ENCODE peak calls at places on chromosomes 16 and 17, in four cellular contexts. G is GM23338, Z is heart right ventricle, J is AG08396. K is an unnamed sample.
A peak's percentile ranks its signal among the peaks of the same experiment; 100 is the strongest.

GRCh38 chr16:66667944-66668343 is 28.6 kb downstream of the CMTM4 start:
- DNase-seq in G (no peak), Z (no peak), J (no peak), K (no peak)

GRCh38 chr17:2421315-2422147 is 20.7 kb upstream of the MNT start:
- DNase-seq in G (peak; percentile 63), Z (no peak), J (no peak), K (no peak)

GRCh38 chr17:79019631-79020584 is 4.1 kb upstream of the C1QTNF1 start:
- DNase-seq in G (peak; percentile 63), Z (peak; percentile 79), J (peak; percentile 65), K (peak; percentile 94)

GRCh38 chr17:40433551-40434384 is 9.5 kb upstream of the IGFBP4 start:
- DNase-seq in G (peak; percentile 89), Z (no peak), J (no peak), K (no peak)

GRCh38 chr16:76577003-76577402 is 299.8 kb downstream of the CNTNAP4 start:
- DNase-seq in G (no peak), Z (no peak), J (no peak), K (no peak)

GRCh38 chr17:80662557-80662956 is 117.9 kb downstream of the RPTOR start:
- DNase-seq in G (no peak), Z (no peak), J (no peak), K (no peak)

GRCh38 chr16:83771306-83771942 is 36.4 kb upstream of the HSBP1 start:
- DNase-seq in G (no peak), Z (peak; percentile 77), J (no peak), K (peak; percentile 82)

GRCh38 chr17:6098466-6099180 is 28.4 kb downstream of the WSCD1 start:
- DNase-seq in G (peak; percentile 36), Z (peak; percentile 63), J (no peak), K (no peak)

GRCh38 chr17:40952675-40953074 is 14.1 kb downstream of the KRT39 start:
- DNase-seq in G (no peak), Z (no peak), J (peak; percentile 64), K (no peak)

GRCh38 chr17:58337600-58338453 is 9.2 kb upstream of the TSPOAP1 start:
- DNase-seq in G (peak; percentile 92), Z (peak; percentile 71), J (peak; percentile 93), K (peak; percentile 89)

GRCh38 chr16:2473999-2474876 is 689 bp upstream of the TBC1D24 start:
- DNase-seq in G (peak; percentile 46), Z (no peak), J (peak; percentile 82), K (peak; percentile 60)

GRCh38 chr17:73340093-73340596 is 28.3 kb upstream of the CDC42EP4 start:
- DNase-seq in G (no peak), Z (no peak), J (peak; percentile 89), K (peak; percentile 68)

GRCh38 chr16:9092282-9092962 is 978 bp downstream of the HAPSTR1 start:
- DNase-seq in G (peak; percentile 66), Z (peak; percentile 55), J (peak; percentile 31), K (peak; percentile 65)

GRCh38 chr17:67133161-67133560 is 88.8 kb downstream of the CACNG1 start:
- DNase-seq in G (no peak), Z (no peak), J (no peak), K (no peak)

GRCh38 chr17:52035336-52035915 is 123.1 kb downstream of the CA10 start:
- DNase-seq in G (no peak), Z (no peak), J (no peak), K (no peak)

GRCh38 chr16:47928008-47928407 is 227.8 kb downstream of the ABCC12 start:
- DNase-seq in G (peak; percentile 52), Z (no peak), J (no peak), K (no peak)

GRCh38 chr17:32297860-32298259 is 32.2 kb downstream of the RHBDL3 start:
- DNase-seq in G (no peak), Z (no peak), J (no peak), K (no peak)

GRCh38 chr17:57636985-57637667 is 108.0 kb downstream of the CCDC182 start:
- DNase-seq in G (no peak), Z (no peak), J (no peak), K (no peak)

GRCh38 chr17:56754523-56755208 is 79.1 kb downstream of the C17orf67 start:
- DNase-seq in G (peak; percentile 33), Z (no peak), J (peak; percentile 67), K (no peak)

GRCh38 chr17:29434550-29434949 is 44.4 kb downstream of the TAOK1 start:
- DNase-seq in G (no peak), Z (no peak), J (no peak), K (no peak)

GRCh38 chr16:30011505-30012480 is 966 bp upstream of the DOC2A start:
- DNase-seq in G (peak; percentile 68), Z (no peak), J (no peak), K (no peak)

GRCh38 chr17:33474789-33475188 is 181.7 kb upstream of the ASIC2 start:
- DNase-seq in G (no peak), Z (no peak), J (no peak), K (no peak)

GRCh38 chr16:12548270-12548983 is 255.3 kb downstream of the CPPED1 start:
- DNase-seq in G (no peak), Z (no peak), J (no peak), K (no peak)

GRCh38 chr16:23145186-23145585 is 4.1 kb downstream of the USP31 start:
- DNase-seq in G (peak; percentile 55), Z (no peak), J (no peak), K (no peak)

GRCh38 chr16:12239953-12240485 is 263.5 kb downstream of the SNX29 start:
- DNase-seq in G (no peak), Z (no peak), J (peak; percentile 45), K (no peak)

GRCh38 chr16:424033-424622 is 1.3 kb upstream of the RAB11FIP3 start:
- DNase-seq in G (no peak), Z (peak; percentile 85), J (peak; percentile 94), K (no peak)

GRCh38 chr17:38619937-38620550 is 14.3 kb upstream of the SRCIN1 start:
- DNase-seq in G (peak; percentile 56), Z (no peak), J (no peak), K (peak; percentile 26)